ENCODE peak calls at places on chromosomes 13 and 19, in six cellular contexts. One of them, this sample, is unnamed.

GRCh38 chr19:36032251-36033104 is at the start of gene CLIP3:
- DNase-seq in H9: peak
- DNase-seq in neuronal stem cell: peak
- DNase-seq in mesenchymal stem cell: peak
- DNase-seq in H1: peak
- DNase-seq in IMR-90: peak
- DNase-seq in this sample: peak

GRCh38 chr19:54188224-54188871 is 1.0 kb downstream of the MBOAT7 start:
- DNase-seq in neuronal stem cell: no peak
- DNase-seq in H9: peak
- DNase-seq in mesenchymal stem cell: peak
- DNase-seq in IMR-90: peak
- DNase-seq in H1: no peak
- DNase-seq in this sample: peak

GRCh38 chr19:16235811-16236710 is 38.4 kb downstream of the AP1M1 start:
- DNase-seq in neuronal stem cell: no peak
- DNase-seq in H9: no peak
- DNase-seq in IMR-90: no peak
- DNase-seq in mesenchymal stem cell: no peak
- DNase-seq in H1: no peak
- DNase-seq in this sample: no peak

GRCh38 chr13:46648166-46648607 is 95.2 kb downstream of the LRCH1 start:
- DNase-seq in neuronal stem cell: no peak
- DNase-seq in IMR-90: peak
- DNase-seq in H1: no peak
- DNase-seq in mesenchymal stem cell: peak
- DNase-seq in H9: no peak
- DNase-seq in this sample: peak

GRCh38 chr19:44948237-44948636 is 2.4 kb downstream of the APOC2 start:
- DNase-seq in mesenchymal stem cell: no peak
- DNase-seq in IMR-90: no peak
- DNase-seq in neuronal stem cell: no peak
- DNase-seq in H1: no peak
- DNase-seq in H9: no peak
- DNase-seq in this sample: no peak

GRCh38 chr19:3178377-3178972 is at the start of gene S1PR4:
- DNase-seq in H9: peak
- DNase-seq in IMR-90: no peak
- DNase-seq in mesenchymal stem cell: no peak
- DNase-seq in H1: no peak
- DNase-seq in neuronal stem cell: no peak
- DNase-seq in this sample: no peak

GRCh38 chr13:32228330-32229041 is 86.7 kb downstream of the ZAR1L start:
- DNase-seq in H1: no peak
- DNase-seq in mesenchymal stem cell: peak
- DNase-seq in H9: no peak
- DNase-seq in IMR-90: peak
- DNase-seq in neuronal stem cell: no peak
- DNase-seq in this sample: peak

GRCh38 chr13:40692946-40693345 is 26.5 kb upstream of the FOXO1 start:
- DNase-seq in H1: no peak
- DNase-seq in mesenchymal stem cell: no peak
- DNase-seq in IMR-90: no peak
- DNase-seq in H9: no peak
- DNase-seq in neuronal stem cell: no peak
- DNase-seq in this sample: no peak

GRCh38 chr13:20159646-20160345 is 1.1 kb downstream of the GJA3 start:
- DNase-seq in H9: no peak
- DNase-seq in H1: no peak
- DNase-seq in mesenchymal stem cell: no peak
- DNase-seq in neuronal stem cell: no peak
- DNase-seq in IMR-90: peak
- DNase-seq in this sample: no peak

GRCh38 chr13:51818771-51819511 is 15.0 kb upstream of the DHRS12 start:
- DNase-seq in IMR-90: peak
- DNase-seq in neuronal stem cell: no peak
- DNase-seq in H1: no peak
- DNase-seq in H9: no peak
- DNase-seq in mesenchymal stem cell: peak
- DNase-seq in this sample: no peak

GRCh38 chr13:33312150-33312908 is 26.8 kb upstream of the STARD13 start:
- DNase-seq in IMR-90: peak
- DNase-seq in mesenchymal stem cell: peak
- DNase-seq in H1: no peak
- DNase-seq in neuronal stem cell: no peak
- DNase-seq in H9: no peak
- DNase-seq in this sample: peak

GRCh38 chr19:58387338-58388174 is 487 bp downstream of the RPS5 start:
- DNase-seq in mesenchymal stem cell: peak
- DNase-seq in H1: no peak
- DNase-seq in H9: no peak
- DNase-seq in IMR-90: no peak
- DNase-seq in neuronal stem cell: no peak
- DNase-seq in this sample: peak

GRCh38 chr19:12872255-12872654 is 9.0 kb downstream of the DNASE2 start:
- DNase-seq in mesenchymal stem cell: no peak
- DNase-seq in neuronal stem cell: no peak
- DNase-seq in H9: no peak
- DNase-seq in IMR-90: no peak
- DNase-seq in H1: no peak
- DNase-seq in this sample: peak

GRCh38 chr19:18895828-18896341 is at the start of gene CERS1:
- DNase-seq in neuronal stem cell: peak
- DNase-seq in H1: peak
- DNase-seq in IMR-90: no peak
- DNase-seq in mesenchymal stem cell: no peak
- DNase-seq in H9: no peak
- DNase-seq in this sample: peak

GRCh38 chr13:109287553-109287952 is 498.8 kb downstream of the IRS2 start:
- DNase-seq in H9: no peak
- DNase-seq in mesenchymal stem cell: no peak
- DNase-seq in IMR-90: no peak
- DNase-seq in H1: no peak
- DNase-seq in neuronal stem cell: no peak
- DNase-seq in this sample: no peak

GRCh38 chr13:25037057-25037813 is 58.7 kb upstream of the PABPC3 start:
- DNase-seq in mesenchymal stem cell: peak
- DNase-seq in neuronal stem cell: peak
- DNase-seq in H9: peak
- DNase-seq in H1: peak
- DNase-seq in IMR-90: peak
- DNase-seq in this sample: peak

GRCh38 chr13:20608438-20609020 is 41.6 kb downstream of the IFT88 start:
- DNase-seq in neuronal stem cell: no peak
- DNase-seq in H1: no peak
- DNase-seq in mesenchymal stem cell: no peak
- DNase-seq in H9: no peak
- DNase-seq in IMR-90: no peak
- DNase-seq in this sample: no peak

GRCh38 chr19:49113762-49114629 is at the start of gene LIN7B:
- DNase-seq in H1: peak
- DNase-seq in mesenchymal stem cell: peak
- DNase-seq in neuronal stem cell: peak
- DNase-seq in IMR-90: peak
- DNase-seq in H9: peak
- DNase-seq in this sample: peak

GRCh38 chr19:1431759-1432506 is 6.3 kb upstream of the RPS15 start:
- DNase-seq in H9: no peak
- DNase-seq in neuronal stem cell: no peak
- DNase-seq in mesenchymal stem cell: no peak
- DNase-seq in IMR-90: no peak
- DNase-seq in H1: no peak
- DNase-seq in this sample: no peak

GRCh38 chr19:35545855-35546381 is 492 bp downstream of the TMEM147 start:
- DNase-seq in neuronal stem cell: no peak
- DNase-seq in H1: no peak
- DNase-seq in IMR-90: no peak
- DNase-seq in H9: no peak
- DNase-seq in mesenchymal stem cell: peak
- DNase-seq in this sample: peak

GRCh38 chr13:59043016-59043415 is 1120.7 kb downstream of the DIAPH3 start:
- DNase-seq in neuronal stem cell: no peak
- DNase-seq in H9: no peak
- DNase-seq in IMR-90: no peak
- DNase-seq in H1: no peak
- DNase-seq in mesenchymal stem cell: no peak
- DNase-seq in this sample: no peak

GRCh38 chr13:41107104-41107571 is 25.5 kb downstream of the KBTBD6 start:
- DNase-seq in H9: peak
- DNase-seq in mesenchymal stem cell: no peak
- DNase-seq in H1: peak
- DNase-seq in IMR-90: no peak
- DNase-seq in neuronal stem cell: no peak
- DNase-seq in this sample: no peak

GRCh38 chr19:49020931-49021895 is 2.9 kb downstream of the CGB3 start:
- DNase-seq in neuronal stem cell: no peak
- DNase-seq in IMR-90: peak
- DNase-seq in H1: no peak
- DNase-seq in mesenchymal stem cell: peak
- DNase-seq in H9: no peak
- DNase-seq in this sample: no peak

GRCh38 chr13:75312884-75313520 is 169.0 kb downstream of the TBC1D4 start:
- DNase-seq in H1: no peak
- DNase-seq in mesenchymal stem cell: no peak
- DNase-seq in H9: no peak
- DNase-seq in IMR-90: no peak
- DNase-seq in neuronal stem cell: no peak
- DNase-seq in this sample: no peak

GRCh38 chr13:80054806-80055205 is 286.1 kb downstream of the SPRY2 start:
- DNase-seq in H9: no peak
- DNase-seq in neuronal stem cell: no peak
- DNase-seq in mesenchymal stem cell: peak
- DNase-seq in H1: no peak
- DNase-seq in IMR-90: peak
- DNase-seq in this sample: no peak

GRCh38 chr13:33213024-33213795 is 72.3 kb downstream of the STARD13 start:
- DNase-seq in H1: no peak
- DNase-seq in neuronal stem cell: no peak
- DNase-seq in IMR-90: no peak
- DNase-seq in H9: no peak
- DNase-seq in mesenchymal stem cell: no peak
- DNase-seq in this sample: peak

GRCh38 chr19:30908262-30908771 is 440.9 kb downstream of the TSHZ3 start:
- DNase-seq in neuronal stem cell: no peak
- DNase-seq in IMR-90: no peak
- DNase-seq in H9: no peak
- DNase-seq in mesenchymal stem cell: peak
- DNase-seq in H1: no peak
- DNase-seq in this sample: no peak

GRCh38 chr13:108003626-108004025 is 211.7 kb downstream of the LIG4 start:
- DNase-seq in IMR-90: no peak
- DNase-seq in mesenchymal stem cell: no peak
- DNase-seq in H9: no peak
- DNase-seq in H1: no peak
- DNase-seq in neuronal stem cell: no peak
- DNase-seq in this sample: no peak
- H3K9ac ChIP-seq in IMR-90: no peak
- H3K9ac ChIP-seq in mesenchymal stem cell: no peak
- H3K9ac ChIP-seq in H9: no peak
- H3K9ac ChIP-seq in H1: no peak
- H3K9ac ChIP-seq in neuronal stem cell: no peak
- H3K9ac ChIP-seq in this sample: no peak

DNA sequence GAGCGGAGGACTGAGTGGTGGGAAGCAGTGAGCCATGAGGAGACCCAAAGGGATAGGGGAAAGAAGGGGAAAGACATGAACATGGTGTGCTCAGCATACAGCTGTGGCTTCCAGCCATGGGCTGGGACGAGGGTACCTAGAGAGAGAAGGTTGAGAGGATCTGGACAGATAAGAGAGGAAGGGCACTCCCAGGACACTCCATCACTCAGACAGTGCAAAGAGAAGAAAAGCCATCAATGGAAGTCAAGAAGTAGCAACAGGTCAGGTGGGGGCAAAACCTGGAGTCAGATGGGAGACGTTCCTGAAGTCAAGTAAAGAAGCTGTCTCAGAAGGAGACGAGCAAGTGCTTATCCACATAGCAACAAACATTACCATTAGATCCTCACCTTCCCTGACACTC is 40.2 kb upstream of the UBAC2 start:
- DNase-seq in H9: no peak
- DNase-seq in IMR-90: no peak
- DNase-seq in neuronal stem cell: no peak
- DNase-seq in H1: no peak
- DNase-seq in mesenchymal stem cell: no peak
- DNase-seq in this sample: no peak
- H2AK5ac ChIP-seq in H9: no peak
- H2AK5ac ChIP-seq in IMR-90: no peak
- H2AK5ac ChIP-seq in neuronal stem cell: no peak
- H2AK5ac ChIP-seq in H1: no peak
- H2AK5ac ChIP-seq in mesenchymal stem cell: no peak
- H2AK5ac ChIP-seq in this sample: no peak

DNA sequence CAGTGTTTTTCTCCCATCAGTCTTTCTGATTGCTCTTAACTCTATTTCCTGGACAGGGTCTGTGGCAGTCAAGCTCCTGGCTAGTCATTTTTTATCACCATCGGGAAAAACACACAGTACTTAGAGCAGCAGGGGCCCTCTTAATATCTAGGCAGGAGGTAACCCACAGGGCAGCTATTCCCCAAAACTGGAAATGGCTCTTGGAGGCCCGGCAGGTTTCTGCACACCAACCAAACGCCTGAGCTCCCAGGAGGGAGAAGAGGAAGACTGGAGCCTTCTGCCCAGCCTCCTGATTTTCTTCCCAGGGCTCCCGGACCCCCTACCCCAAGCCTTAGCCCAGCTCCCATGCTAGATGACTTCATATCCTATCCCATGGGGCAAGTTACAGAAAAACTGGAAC is 49.3 kb upstream of the VSTM2B start:
- DNase-seq in neuronal stem cell: no peak
- DNase-seq in H9: no peak
- DNase-seq in mesenchymal stem cell: no peak
- DNase-seq in IMR-90: no peak
- DNase-seq in H1: no peak
- DNase-seq in this sample: no peak
- H3K9ac ChIP-seq in neuronal stem cell: no peak
- H3K9ac ChIP-seq in H9: no peak
- H3K9ac ChIP-seq in mesenchymal stem cell: no peak
- H3K9ac ChIP-seq in IMR-90: no peak
- H3K9ac ChIP-seq in H1: no peak
- H3K9ac ChIP-seq in this sample: no peak

GRCh38 chr19:55490478-55491436 is 2.5 kb downstream of the SSC5D start:
- DNase-seq in H1: no peak
- DNase-seq in IMR-90: no peak
- DNase-seq in H9: no peak
- DNase-seq in neuronal stem cell: no peak
- DNase-seq in mesenchymal stem cell: no peak
- DNase-seq in this sample: no peak

GRCh38 chr19:55491546-55492360 is 3.5 kb downstream of the SSC5D start:
- DNase-seq in mesenchymal stem cell: no peak
- DNase-seq in H1: no peak
- DNase-seq in IMR-90: no peak
- DNase-seq in H9: no peak
- DNase-seq in neuronal stem cell: no peak
- DNase-seq in this sample: no peak

GRCh38 chr19:55487884-55488687 is at the start of gene SSC5D:
- DNase-seq in H9: no peak
- DNase-seq in H1: peak
- DNase-seq in mesenchymal stem cell: no peak
- DNase-seq in IMR-90: peak
- DNase-seq in neuronal stem cell: no peak
- DNase-seq in this sample: peak

GRCh38 chr19:55488986-55489710 is 912 bp downstream of the SSC5D start:
- DNase-seq in mesenchymal stem cell: no peak
- DNase-seq in H1: no peak
- DNase-seq in IMR-90: no peak
- DNase-seq in H9: no peak
- DNase-seq in neuronal stem cell: no peak
- DNase-seq in this sample: no peak

GRCh38 chr19:55489711-55490477 is 1.7 kb downstream of the SSC5D start:
- DNase-seq in H1: no peak
- DNase-seq in H9: no peak
- DNase-seq in neuronal stem cell: no peak
- DNase-seq in mesenchymal stem cell: no peak
- DNase-seq in IMR-90: no peak
- DNase-seq in this sample: no peak
- H2AK5ac ChIP-seq in H1: no peak
- H2AK5ac ChIP-seq in H9: no peak
- H2AK5ac ChIP-seq in neuronal stem cell: peak
- H2AK5ac ChIP-seq in mesenchymal stem cell: peak
- H2AK5ac ChIP-seq in IMR-90: no peak
- H2AK5ac ChIP-seq in this sample: no peak

This sample was measured in mesendoderm.